ENCODE peak calls at places on chromosome 9, in six cellular contexts. V is dorsolateral prefrontal cortex; R is OCI-LY7; I is stomach; M is IMR-90; H is activated CD8-positive, alpha-beta T cell treated with anti-CD3 and anti-CD28 coated beads for 36 hours. D is an unnamed sample.

GRCh38 chr9:83197611-83198010 is 134.7 kb upstream of the RASEF start:
- DNase-seq in V (no peak), R (no peak), I (no peak), M (no peak), H (no peak), D (no peak)

GRCh38 chr9:128946945-128947422 is 419 bp downstream of the DOLK start:
- DNase-seq in V (peak), R (no peak), I (peak), M (peak), H (no peak), D (no peak)

GRCh38 chr9:38437193-38437823 is 13.1 kb upstream of the IGFBPL1 start:
- DNase-seq in V (no peak), R (no peak), I (peak), M (peak), H (no peak), D (peak)

GRCh38 chr9:78568774-78569173 is 271.8 kb downstream of the PSAT1 start:
- DNase-seq in V (no peak), R (no peak), I (no peak), M (no peak), H (no peak), D (no peak)

GRCh38 chr9:129301941-129302340 is 123.9 kb upstream of the IER5L start:
- DNase-seq in V (no peak), R (no peak), I (no peak), M (no peak), H (no peak), D (no peak)

GRCh38 chr9:131690950-131691573 is 48.8 kb downstream of the RAPGEF1 start:
- DNase-seq in V (no peak), R (no peak), I (no peak), M (no peak), H (peak), D (no peak)

GRCh38 chr9:14030350-14030823 is 283.6 kb downstream of the NFIB start:
- DNase-seq in V (no peak), R (no peak), I (no peak), M (peak), H (no peak), D (no peak)

GRCh38 chr9:78871452-78872331 is 574.8 kb downstream of the PSAT1 start:
- DNase-seq in V (no peak), R (no peak), I (no peak), M (peak), H (no peak), D (no peak)

GRCh38 chr9:69276775-69277174 is 48.2 kb upstream of the ENTREP1 start:
- DNase-seq in V (no peak), R (no peak), I (no peak), M (no peak), H (no peak), D (no peak)

GRCh38 chr9:120481842-120482241 is 98.1 kb downstream of the CDK5RAP2 start:
- DNase-seq in V (no peak), R (no peak), I (no peak), M (no peak), H (no peak), D (no peak)

GRCh38 chr9:84061613-84062205 is 81.1 kb downstream of the RMI1 start:
- DNase-seq in V (no peak), R (no peak), I (no peak), M (no peak), H (no peak), D (no peak)

GRCh38 chr9:133502112-133502511 is 22.6 kb downstream of the MYMK start:
- DNase-seq in V (no peak), R (no peak), I (no peak), M (no peak), H (no peak), D (no peak)

GRCh38 chr9:114002271-114002985 is 75.7 kb downstream of the AMBP start:
- DNase-seq in V (no peak), R (no peak), I (peak), M (no peak), H (no peak), D (peak)

GRCh38 chr9:130143974-130144373 is 28.2 kb upstream of the NCS1 start:
- DNase-seq in V (no peak), R (no peak), I (no peak), M (peak), H (peak), D (no peak)

GRCh38 chr9:132520612-132521011 is 61.8 kb upstream of the BARHL1 start:
- DNase-seq in V (no peak), R (no peak), I (no peak), M (no peak), H (no peak), D (no peak)

GRCh38 chr9:71797266-71797665 is 29.0 kb upstream of the CEMIP2 start:
- DNase-seq in V (no peak), R (no peak), I (no peak), M (no peak), H (no peak), D (no peak)

GRCh38 chr9:13213337-13213736 is 66.2 kb downstream of the MPDZ start:
- DNase-seq in V (no peak), R (no peak), I (no peak), M (peak), H (no peak), D (no peak)

GRCh38 chr9:90423661-90424193 is 218.9 kb downstream of the DIRAS2 start:
- DNase-seq in V (no peak), R (no peak), I (no peak), M (no peak), H (no peak), D (no peak)

GRCh38 chr9:91214867-91215266 is 146.9 kb downstream of the AUH start:
- DNase-seq in V (no peak), R (no peak), I (no peak), M (no peak), H (no peak), D (no peak)

GRCh38 chr9:108057421-108058136 is 568.0 kb upstream of the KLF4 start:
- DNase-seq in V (no peak), R (no peak), I (no peak), M (peak), H (no peak), D (no peak)

GRCh38 chr9:137053944-137054931 is at the start of gene ENTPD2:
- DNase-seq in V (no peak), R (no peak), I (peak), M (no peak), H (peak), D (no peak)

GRCh38 chr9:116313638-116314037 is 160.0 kb downstream of the PAPPA start:
- DNase-seq in V (no peak), R (no peak), I (no peak), M (no peak), H (no peak), D (no peak)

GRCh38 chr9:12785251-12785880 is 10.5 kb downstream of the LURAP1L start:
- DNase-seq in V (no peak), R (no peak), I (peak), M (peak), H (no peak), D (no peak)

GRCh38 chr9:84230355-84231136 is 110.0 kb downstream of the SLC28A3 start:
- DNase-seq in V (no peak), R (no peak), I (no peak), M (peak), H (no peak), D (no peak)

GRCh38 chr9:14433293-14433818 is 119.4 kb upstream of the NFIB start:
- DNase-seq in V (no peak), R (no peak), I (no peak), M (no peak), H (no peak), D (no peak)

GRCh38 chr9:114691046-114691955 is 9.3 kb upstream of the TEX48 start:
- DNase-seq in V (no peak), R (no peak), I (no peak), M (peak), H (peak), D (no peak)

GRCh38 chr9:128818099-128818838 is at the start of gene ENDOG:
- DNase-seq in V (peak), R (peak), I (peak), M (peak), H (peak), D (peak)

GRCh38 chr9:126412945-126413344 is 86.3 kb downstream of the MVB12B start:
- DNase-seq in V (no peak), R (no peak), I (no peak), M (no peak), H (no peak), D (no peak)

GRCh38 chr9:65426231-65426630 is 141.2 kb upstream of the FOXD4L5 start:
- DNase-seq in V (no peak), R (no peak), I (no peak), M (no peak), H (no peak), D (no peak)

GRCh38 chr9:113591899-113592625 is 128.5 kb downstream of the RGS3 start:
- DNase-seq in V (no peak), R (no peak), I (no peak), M (no peak), H (no peak), D (no peak)

GRCh38 chr9:128162215-128163026 is 2.4 kb downstream of the BBLN start:
- DNase-seq in V (peak), R (no peak), I (no peak), M (no peak), H (no peak), D (no peak)

GRCh38 chr9:36479086-36479485 is 79.0 kb upstream of the RNF38 start:
- DNase-seq in V (no peak), R (no peak), I (no peak), M (no peak), H (no peak), D (no peak)

GRCh38 chr9:112443200-112443599 is 43.4 kb upstream of the KIAA1958 start:
- DNase-seq in V (no peak), R (peak), I (no peak), M (peak), H (peak), D (no peak)

GRCh38 chr9:124623966-124624734 is 117.0 kb upstream of the NR5A1 start:
- DNase-seq in V (no peak), R (no peak), I (no peak), M (no peak), H (no peak), D (no peak)

GRCh38 chr9:94153905-94154304 is 69.6 kb downstream of the PTPDC1 start:
- DNase-seq in V (no peak), R (peak), I (no peak), M (no peak), H (no peak), D (no peak)
- TF ChIP-seq CTCF in V (no peak), R (no peak), I (no peak), M (no peak), H (no peak), D (no peak)

DNA sequence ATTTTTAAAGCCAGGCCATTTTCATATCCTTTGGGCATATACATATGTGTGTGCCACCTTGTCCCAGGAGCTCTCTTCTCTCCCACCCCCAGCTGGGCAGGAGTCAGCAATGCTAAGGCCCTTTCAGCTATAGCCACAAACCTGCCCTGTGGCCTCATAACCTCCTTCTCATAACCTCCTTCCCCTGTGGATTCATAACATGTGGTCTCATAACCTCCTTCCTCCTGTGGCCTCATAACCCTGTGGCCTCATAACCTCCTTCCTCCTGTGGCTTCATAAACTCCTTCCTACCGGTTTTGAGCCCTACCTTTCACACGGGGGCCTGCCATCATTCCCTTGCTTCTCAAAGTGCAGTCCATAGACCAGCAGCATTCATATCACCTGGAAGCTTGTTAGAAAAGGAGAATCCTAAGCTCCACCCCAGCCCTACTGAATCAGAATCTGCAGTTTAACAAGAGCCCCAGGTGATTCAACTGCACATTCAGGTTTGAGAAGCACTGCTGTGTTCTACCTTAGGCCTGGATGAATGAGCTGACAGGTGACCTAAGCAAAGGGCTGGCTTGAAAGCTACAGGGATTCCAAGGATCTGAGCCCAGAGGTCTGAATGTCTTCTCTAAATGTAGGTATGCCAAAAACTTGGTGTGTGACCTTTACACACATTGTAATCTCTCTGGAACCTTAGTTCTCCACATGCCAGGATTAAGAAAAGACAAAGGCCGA is 41.9 kb upstream of the PLPP6 start:
- DNase-seq in V (no peak), R (no peak), I (no peak), M (no peak), H (peak), D (no peak)
- TF ChIP-seq CTCF in V (no peak), R (no peak), I (no peak), M (no peak), H (no peak), D (no peak)

GRCh38 chr9:366620-367019 is 152.0 kb downstream of the DOCK8 start:
- DNase-seq in V (no peak), R (no peak), I (no peak), M (no peak), H (no peak), D (no peak)
- TF ChIP-seq CTCF in V (no peak), R (no peak), I (no peak), M (no peak), H (no peak), D (no peak)

GRCh38 chr9:94014845-94015244 is 59.7 kb upstream of the BARX1 start:
- DNase-seq in V (no peak), R (no peak), I (no peak), M (no peak), H (no peak), D (no peak)

GRCh38 chr9:94011134-94011533 is 56.0 kb upstream of the BARX1 start:
- DNase-seq in V (no peak), R (no peak), I (peak), M (no peak), H (peak), D (no peak)

GRCh38 chr9:94016744-94017143 is 61.6 kb upstream of the BARX1 start:
- DNase-seq in V (no peak), R (no peak), I (no peak), M (no peak), H (no peak), D (no peak)

GRCh38 chr9:94017939-94018531 is 62.9 kb upstream of the BARX1 start:
- DNase-seq in V (no peak), R (no peak), I (no peak), M (peak), H (no peak), D (no peak)

GRCh38 chr9:94014066-94014654 is 59.0 kb upstream of the BARX1 start:
- DNase-seq in V (no peak), R (peak), I (no peak), M (peak), H (no peak), D (no peak)
- TF ChIP-seq CTCF in V (peak), R (peak), I (peak), M (peak), H (peak), D (peak)

D was measured in osteocyte.